ENCODE peak calls at places on chromosome 16, in ten cellular contexts. One of them, this sample, is unnamed.

GRCh38 chr16:47778106-47778803 is 317.1 kb downstream of the PHKB start:
- DNase-seq in HCT116: no peak
- DNase-seq in cardiac muscle cell: no peak
- DNase-seq in A549: no peak
- DNase-seq in prostate gland: no peak
- DNase-seq in AG04450: no peak
- DNase-seq in lower leg skin: no peak
- DNase-seq in astrocyte of the spinal cord: no peak
- DNase-seq in sigmoid colon: no peak
- DNase-seq in pancreas: no peak
- DNase-seq in this sample: no peak

GRCh38 chr16:31464348-31464769 is 5.1 kb downstream of the ARMC5 start:
- DNase-seq in HCT116: no peak
- DNase-seq in cardiac muscle cell: no peak
- DNase-seq in A549: no peak
- DNase-seq in prostate gland: no peak
- DNase-seq in AG04450: no peak
- DNase-seq in lower leg skin: no peak
- DNase-seq in astrocyte of the spinal cord: no peak
- DNase-seq in sigmoid colon: no peak
- DNase-seq in pancreas: no peak
- DNase-seq in this sample: no peak

GRCh38 chr16:11253009-11253994 is 2.7 kb downstream of the SOCS1 start:
- DNase-seq in HCT116: no peak
- DNase-seq in cardiac muscle cell: no peak
- DNase-seq in A549: no peak
- DNase-seq in prostate gland: no peak
- DNase-seq in AG04450: no peak
- DNase-seq in lower leg skin: no peak
- DNase-seq in astrocyte of the spinal cord: peak; percentile 22
- DNase-seq in sigmoid colon: no peak
- DNase-seq in pancreas: no peak
- DNase-seq in this sample: no peak

GRCh38 chr16:31179153-31179746 is 689 bp upstream of the FUS start:
- DNase-seq in HCT116: no peak
- DNase-seq in cardiac muscle cell: no peak
- DNase-seq in A549: no peak
- DNase-seq in prostate gland: no peak
- DNase-seq in AG04450: no peak
- DNase-seq in lower leg skin: no peak
- DNase-seq in astrocyte of the spinal cord: no peak
- DNase-seq in sigmoid colon: no peak
- DNase-seq in pancreas: no peak
- DNase-seq in this sample: no peak

GRCh38 chr16:75120253-75120652 is 3.7 kb upstream of the LDHD start:
- DNase-seq in HCT116: no peak
- DNase-seq in cardiac muscle cell: no peak
- DNase-seq in A549: no peak
- DNase-seq in prostate gland: no peak
- DNase-seq in AG04450: no peak
- DNase-seq in lower leg skin: no peak
- DNase-seq in astrocyte of the spinal cord: no peak
- DNase-seq in sigmoid colon: no peak
- DNase-seq in pancreas: no peak
- DNase-seq in this sample: no peak

GRCh38 chr16:58733248-58733670 is 857 bp downstream of the GOT2 start:
- DNase-seq in HCT116: no peak
- DNase-seq in cardiac muscle cell: no peak
- DNase-seq in A549: no peak
- DNase-seq in prostate gland: peak; percentile 37
- DNase-seq in AG04450: no peak
- DNase-seq in lower leg skin: no peak
- DNase-seq in astrocyte of the spinal cord: peak; percentile 2
- DNase-seq in sigmoid colon: no peak
- DNase-seq in pancreas: no peak
- DNase-seq in this sample: no peak

GRCh38 chr16:68626557-68626956 is 18.6 kb upstream of the CDH3 start:
- DNase-seq in HCT116: no peak
- DNase-seq in cardiac muscle cell: no peak
- DNase-seq in A549: no peak
- DNase-seq in prostate gland: no peak
- DNase-seq in AG04450: no peak
- DNase-seq in lower leg skin: no peak
- DNase-seq in astrocyte of the spinal cord: no peak
- DNase-seq in sigmoid colon: no peak
- DNase-seq in pancreas: no peak
- DNase-seq in this sample: no peak

GRCh38 chr16:35598696-35599332 is 2139.4 kb downstream of the TP53TG3F start:
- DNase-seq in HCT116: peak; percentile 57
- DNase-seq in cardiac muscle cell: no peak
- DNase-seq in A549: peak; percentile 5
- DNase-seq in prostate gland: no peak
- DNase-seq in AG04450: no peak
- DNase-seq in lower leg skin: no peak
- DNase-seq in astrocyte of the spinal cord: no peak
- DNase-seq in sigmoid colon: no peak
- DNase-seq in pancreas: no peak
- DNase-seq in this sample: no peak

GRCh38 chr16:72221216-72221995 is 49.5 kb upstream of the PMFBP1 start:
- DNase-seq in HCT116: no peak
- DNase-seq in cardiac muscle cell: no peak
- DNase-seq in A549: no peak
- DNase-seq in prostate gland: no peak
- DNase-seq in AG04450: no peak
- DNase-seq in lower leg skin: no peak
- DNase-seq in astrocyte of the spinal cord: no peak
- DNase-seq in sigmoid colon: no peak
- DNase-seq in pancreas: no peak
- DNase-seq in this sample: no peak

GRCh38 chr16:46573008-46573833 is 48.0 kb downstream of the SHCBP1 start:
- DNase-seq in HCT116: no peak
- DNase-seq in cardiac muscle cell: no peak
- DNase-seq in A549: peak; percentile 26
- DNase-seq in prostate gland: no peak
- DNase-seq in AG04450: no peak
- DNase-seq in lower leg skin: no peak
- DNase-seq in astrocyte of the spinal cord: peak; percentile 17
- DNase-seq in sigmoid colon: no peak
- DNase-seq in pancreas: no peak
- DNase-seq in this sample: no peak

GRCh38 chr16:7547736-7548135 is 215.1 kb downstream of the RBFOX1 start:
- DNase-seq in HCT116: no peak
- DNase-seq in cardiac muscle cell: no peak
- DNase-seq in A549: no peak
- DNase-seq in prostate gland: no peak
- DNase-seq in AG04450: no peak
- DNase-seq in lower leg skin: no peak
- DNase-seq in astrocyte of the spinal cord: no peak
- DNase-seq in sigmoid colon: no peak
- DNase-seq in pancreas: no peak
- DNase-seq in this sample: no peak

GRCh38 chr16:50185005-50185505 is 31.9 kb downstream of the TENT4B start:
- DNase-seq in HCT116: no peak
- DNase-seq in cardiac muscle cell: no peak
- DNase-seq in A549: peak; percentile 71
- DNase-seq in prostate gland: no peak
- DNase-seq in AG04450: no peak
- DNase-seq in lower leg skin: no peak
- DNase-seq in astrocyte of the spinal cord: peak; percentile 53
- DNase-seq in sigmoid colon: no peak
- DNase-seq in pancreas: no peak
- DNase-seq in this sample: no peak

GRCh38 chr16:16075463-16076399 is 126.3 kb downstream of the ABCC1 start:
- DNase-seq in HCT116: no peak
- DNase-seq in cardiac muscle cell: no peak
- DNase-seq in A549: no peak
- DNase-seq in prostate gland: no peak
- DNase-seq in AG04450: no peak
- DNase-seq in lower leg skin: peak; percentile 58
- DNase-seq in astrocyte of the spinal cord: no peak
- DNase-seq in sigmoid colon: peak; percentile 86
- DNase-seq in pancreas: no peak
- DNase-seq in this sample: no peak

GRCh38 chr16:82226327-82226726 is 56.3 kb upstream of the MPHOSPH6 start:
- DNase-seq in HCT116: no peak
- DNase-seq in cardiac muscle cell: no peak
- DNase-seq in A549: no peak
- DNase-seq in prostate gland: no peak
- DNase-seq in AG04450: no peak
- DNase-seq in lower leg skin: no peak
- DNase-seq in astrocyte of the spinal cord: no peak
- DNase-seq in sigmoid colon: no peak
- DNase-seq in pancreas: no peak
- DNase-seq in this sample: no peak

GRCh38 chr16:48612621-48613020 is 2.6 kb upstream of the N4BP1 start:
- DNase-seq in HCT116: no peak
- DNase-seq in cardiac muscle cell: no peak
- DNase-seq in A549: no peak
- DNase-seq in prostate gland: no peak
- DNase-seq in AG04450: no peak
- DNase-seq in lower leg skin: no peak
- DNase-seq in astrocyte of the spinal cord: no peak
- DNase-seq in sigmoid colon: no peak
- DNase-seq in pancreas: no peak
- DNase-seq in this sample: no peak

DNA sequence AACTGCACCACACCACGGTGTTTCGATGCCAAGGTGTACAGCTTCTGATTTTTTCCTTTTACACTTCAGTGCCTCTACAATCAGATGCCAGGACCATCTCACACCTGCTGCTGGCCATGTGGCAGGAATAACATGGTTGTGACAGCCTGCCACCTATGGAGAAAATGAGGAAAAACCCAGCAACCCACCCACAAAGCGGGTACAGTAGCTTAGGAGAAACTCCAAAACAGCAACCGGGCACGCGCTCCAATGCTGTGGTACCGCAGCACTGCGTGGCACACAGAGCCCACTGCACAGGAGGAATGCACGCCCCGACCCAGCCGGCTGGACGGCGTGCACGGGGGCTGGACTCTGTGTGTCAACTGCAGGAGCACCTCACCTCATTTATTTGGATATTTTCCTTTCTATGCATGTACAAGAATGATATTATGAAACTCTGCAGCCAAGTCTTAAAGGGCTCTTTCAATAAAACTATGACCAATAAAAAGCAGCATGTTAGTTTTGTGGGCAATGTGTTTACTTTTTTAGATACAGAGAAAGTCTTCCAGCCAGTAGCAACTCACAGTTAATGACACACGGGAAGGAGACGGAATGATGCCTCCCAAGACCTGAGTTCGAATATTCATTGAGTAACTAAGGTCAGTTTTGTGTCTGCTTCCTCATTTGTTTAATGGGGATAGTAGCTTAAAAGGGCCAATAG is 45.9 kb downstream of the MAP1LC3B start:
- DNase-seq in HCT116: no peak
- DNase-seq in cardiac muscle cell: no peak
- DNase-seq in A549: no peak
- DNase-seq in prostate gland: no peak
- DNase-seq in AG04450: no peak
- DNase-seq in lower leg skin: no peak
- DNase-seq in astrocyte of the spinal cord: no peak
- DNase-seq in sigmoid colon: no peak
- DNase-seq in pancreas: no peak
- DNase-seq in this sample: no peak
- TF ChIP-seq CTCF in HCT116: peak; percentile 13
- TF ChIP-seq CTCF in cardiac muscle cell: no peak
- TF ChIP-seq CTCF in A549: no peak
- TF ChIP-seq CTCF in prostate gland: no peak
- TF ChIP-seq CTCF in AG04450: no peak
- TF ChIP-seq CTCF in lower leg skin: no peak
- TF ChIP-seq CTCF in astrocyte of the spinal cord: no peak
- TF ChIP-seq CTCF in sigmoid colon: no peak
- TF ChIP-seq CTCF in pancreas: no peak
- TF ChIP-seq CTCF in this sample: no peak

GRCh38 chr16:2082171-2082982 is 34.6 kb downstream of the TSC2 start:
- DNase-seq in HCT116: no peak
- DNase-seq in cardiac muscle cell: no peak
- DNase-seq in A549: peak; percentile 36
- DNase-seq in prostate gland: peak; percentile 86
- DNase-seq in AG04450: no peak
- DNase-seq in lower leg skin: no peak
- DNase-seq in astrocyte of the spinal cord: no peak
- DNase-seq in sigmoid colon: peak; percentile 85
- DNase-seq in pancreas: peak; percentile 85
- DNase-seq in this sample: no peak
- TF ChIP-seq CTCF in HCT116: no peak
- TF ChIP-seq CTCF in cardiac muscle cell: no peak
- TF ChIP-seq CTCF in A549: no peak
- TF ChIP-seq CTCF in prostate gland: peak; percentile 73
- TF ChIP-seq CTCF in AG04450: no peak
- TF ChIP-seq CTCF in lower leg skin: no peak
- TF ChIP-seq CTCF in astrocyte of the spinal cord: no peak
- TF ChIP-seq CTCF in sigmoid colon: no peak
- TF ChIP-seq CTCF in pancreas: no peak
- TF ChIP-seq CTCF in this sample: no peak

GRCh38 chr16:29819506-29819905 is 756 bp upstream of the MVP start:
- DNase-seq in HCT116: no peak
- DNase-seq in cardiac muscle cell: no peak
- DNase-seq in A549: peak; percentile 50
- DNase-seq in prostate gland: no peak
- DNase-seq in AG04450: no peak
- DNase-seq in lower leg skin: no peak
- DNase-seq in astrocyte of the spinal cord: no peak
- DNase-seq in sigmoid colon: no peak
- DNase-seq in pancreas: no peak
- DNase-seq in this sample: no peak
- TF ChIP-seq CTCF in HCT116: peak; percentile 53
- TF ChIP-seq CTCF in cardiac muscle cell: no peak
- TF ChIP-seq CTCF in A549: peak; percentile 41
- TF ChIP-seq CTCF in prostate gland: no peak
- TF ChIP-seq CTCF in AG04450: no peak
- TF ChIP-seq CTCF in lower leg skin: no peak
- TF ChIP-seq CTCF in astrocyte of the spinal cord: peak; percentile 35
- TF ChIP-seq CTCF in sigmoid colon: no peak
- TF ChIP-seq CTCF in pancreas: no peak
- TF ChIP-seq CTCF in this sample: no peak

GRCh38 chr16:70644763-70645597 is 1.4 kb upstream of the IL34 start:
- DNase-seq in HCT116: no peak
- DNase-seq in cardiac muscle cell: no peak
- DNase-seq in A549: no peak
- DNase-seq in prostate gland: no peak
- DNase-seq in AG04450: no peak
- DNase-seq in lower leg skin: no peak
- DNase-seq in astrocyte of the spinal cord: no peak
- DNase-seq in sigmoid colon: no peak
- DNase-seq in pancreas: no peak
- DNase-seq in this sample: no peak
- TF ChIP-seq CTCF in HCT116: peak; percentile 34
- TF ChIP-seq CTCF in cardiac muscle cell: no peak
- TF ChIP-seq CTCF in A549: no peak
- TF ChIP-seq CTCF in prostate gland: no peak
- TF ChIP-seq CTCF in AG04450: no peak
- TF ChIP-seq CTCF in lower leg skin: no peak
- TF ChIP-seq CTCF in astrocyte of the spinal cord: no peak
- TF ChIP-seq CTCF in sigmoid colon: no peak
- TF ChIP-seq CTCF in pancreas: no peak
- TF ChIP-seq CTCF in this sample: no peak

GRCh38 chr16:2070576-2071453 is 23.0 kb downstream of the TSC2 start:
- DNase-seq in HCT116: no peak
- DNase-seq in cardiac muscle cell: no peak
- DNase-seq in A549: no peak
- DNase-seq in prostate gland: no peak
- DNase-seq in AG04450: no peak
- DNase-seq in lower leg skin: no peak
- DNase-seq in astrocyte of the spinal cord: no peak
- DNase-seq in sigmoid colon: no peak
- DNase-seq in pancreas: no peak
- DNase-seq in this sample: no peak
- TF ChIP-seq CTCF in HCT116: no peak
- TF ChIP-seq CTCF in cardiac muscle cell: no peak
- TF ChIP-seq CTCF in A549: no peak
- TF ChIP-seq CTCF in prostate gland: no peak
- TF ChIP-seq CTCF in AG04450: no peak
- TF ChIP-seq CTCF in lower leg skin: no peak
- TF ChIP-seq CTCF in astrocyte of the spinal cord: no peak
- TF ChIP-seq CTCF in sigmoid colon: no peak
- TF ChIP-seq CTCF in pancreas: no peak
- TF ChIP-seq CTCF in this sample: no peak

This sample was measured in osteocyte.